ENCODE peak calls at places on chromosomes 12 and 14, in ten cellular contexts. J is CD8-positive, alpha-beta memory T cell; V is heart right ventricle; F is fibroblast of pulmonary artery; O is activated T-cell treated with anti-CD3 and anti-CD28 coated beads, Interleukin-2, amount 50 U/mL, for 72 hours; I is KG1; K is NCI-H748 treated with DMSO at 0.1 percent for 48 hours; R is neural crest cell; X is ELR; E is AG08396. U is an unnamed sample.

GRCh38 chr12:6072302-6072752 is 52.1 kb downstream of the VWF start:
- DNase-seq in J (no peak), V (peak; percentile 71), F (peak; percentile 96), O (no peak), I (no peak), K (no peak), R (no peak), X (peak; percentile 48), E (no peak), U (no peak)

GRCh38 chr12:112275211-112275610 is 107.0 kb downstream of the HECTD4 start:
- DNase-seq in J (no peak), V (no peak), F (no peak), O (no peak), I (no peak), K (no peak), R (no peak), X (no peak), E (no peak), U (no peak)

GRCh38 chr14:24688030-24688658 is 54.2 kb upstream of the GZMB start:
- DNase-seq in J (no peak), V (no peak), F (no peak), O (no peak), I (no peak), K (no peak), R (no peak), X (no peak), E (no peak), U (no peak)

GRCh38 chr14:75101491-75101890 is 25.4 kb downstream of the NEK9 start:
- DNase-seq in J (no peak), V (no peak), F (no peak), O (no peak), I (no peak), K (no peak), R (no peak), X (no peak), E (no peak), U (no peak)

GRCh38 chr12:2582631-2583616 is 211.8 kb upstream of the FKBP4 start:
- DNase-seq in J (peak; percentile 8), V (peak; percentile 58), F (peak; percentile 43), O (peak; percentile 81), I (peak; percentile 35), K (peak; percentile 15), R (peak; percentile 76), X (peak; percentile 63), E (peak; percentile 88), U (peak; percentile 11)

GRCh38 chr14:104559043-104559768 is 20.4 kb upstream of the C14orf180 start:
- DNase-seq in J (no peak), V (no peak), F (no peak), O (no peak), I (no peak), K (no peak), R (no peak), X (no peak), E (no peak), U (no peak)

GRCh38 chr12:113232787-113233585 is 11.7 kb downstream of the TPCN1 start:
- DNase-seq in J (peak; percentile 50), V (peak; percentile 57), F (no peak), O (peak; percentile 65), I (no peak), K (peak; percentile 59), R (no peak), X (no peak), E (no peak), U (peak; percentile 49)

GRCh38 chr12:131928080-131928764 is 854 bp upstream of the PUS1 start:
- DNase-seq in J (no peak), V (no peak), F (peak; percentile 22), O (no peak), I (no peak), K (no peak), R (no peak), X (peak; percentile 58), E (no peak), U (no peak)

GRCh38 chr14:101591121-101591520 is 29.8 kb downstream of the DIO3 start:
- DNase-seq in J (no peak), V (no peak), F (no peak), O (no peak), I (no peak), K (no peak), R (no peak), X (no peak), E (no peak), U (no peak)

GRCh38 chr12:57126561-57126960 is 1.7 kb upstream of the LRP1 start:
- DNase-seq in J (no peak), V (no peak), F (no peak), O (no peak), I (no peak), K (no peak), R (no peak), X (no peak), E (no peak), U (no peak)

GRCh38 chr14:95901014-95901413 is 24.4 kb downstream of the TUNAR start:
- DNase-seq in J (no peak), V (no peak), F (no peak), O (no peak), I (no peak), K (no peak), R (no peak), X (peak; percentile 84), E (peak; percentile 46), U (no peak)

GRCh38 chr14:90795744-90796143 is 20.5 kb downstream of the TTC7B start:
- DNase-seq in J (no peak), V (no peak), F (peak; percentile 81), O (no peak), I (no peak), K (no peak), R (no peak), X (peak; percentile 94), E (peak; percentile 73), U (no peak)

GRCh38 chr12:107998863-107999262 is 130.2 kb upstream of the WSCD2 start:
- DNase-seq in J (no peak), V (no peak), F (no peak), O (no peak), I (no peak), K (no peak), R (no peak), X (no peak), E (no peak), U (no peak)

GRCh38 chr14:33364536-33364935 is 425.9 kb downstream of the NPAS3 start:
- DNase-seq in J (no peak), V (no peak), F (no peak), O (no peak), I (no peak), K (no peak), R (no peak), X (no peak), E (no peak), U (no peak)

GRCh38 chr14:35402323-35403084 is 2.0 kb downstream of the NFKBIA start:
- DNase-seq in J (no peak), V (no peak), F (peak; percentile 29), O (peak; percentile 64), I (no peak), K (no peak), R (no peak), X (peak; percentile 55), E (no peak), U (peak; percentile 31)

GRCh38 chr12:15710860-15711510 is 78.2 kb downstream of the EPS8 start:
- DNase-seq in J (no peak), V (no peak), F (no peak), O (no peak), I (no peak), K (no peak), R (no peak), X (no peak), E (no peak), U (no peak)

GRCh38 chr14:72666610-72667009 is 227.3 kb downstream of the DPF3 start:
- DNase-seq in J (no peak), V (no peak), F (peak; percentile 68), O (no peak), I (no peak), K (no peak), R (no peak), X (peak; percentile 97), E (peak; percentile 39), U (no peak)

GRCh38 chr12:122293081-122293480 is 26.8 kb upstream of the VPS33A start:
- DNase-seq in J (no peak), V (no peak), F (no peak), O (no peak), I (no peak), K (no peak), R (no peak), X (peak; percentile 32), E (no peak), U (no peak)

GRCh38 chr14:60594077-60594476 is 55.2 kb downstream of the SIX1 start:
- DNase-seq in J (no peak), V (no peak), F (no peak), O (no peak), I (no peak), K (no peak), R (no peak), X (no peak), E (no peak), U (no peak)

GRCh38 chr12:64066776-64067175 is 155.3 kb downstream of the KICS2 start:
- DNase-seq in J (no peak), V (no peak), F (no peak), O (no peak), I (no peak), K (no peak), R (no peak), X (no peak), E (no peak), U (no peak)

GRCh38 chr14:100438678-100439592 is 115.8 kb downstream of the SLC25A47 start:
- DNase-seq in J (no peak), V (no peak), F (peak; percentile 68), O (peak; percentile 67), I (no peak), K (no peak), R (no peak), X (peak; percentile 94), E (peak; percentile 73), U (no peak)

GRCh38 chr14:101600891-101601602 is 39.8 kb downstream of the DIO3 start:
- DNase-seq in J (no peak), V (no peak), F (no peak), O (no peak), I (no peak), K (no peak), R (no peak), X (no peak), E (no peak), U (no peak)

GRCh38 chr14:74932401-74932901 is 9.4 kb upstream of the RPS6KL1 start:
- DNase-seq in J (no peak), V (no peak), F (peak; percentile 59), O (no peak), I (peak; percentile 27), K (no peak), R (no peak), X (peak; percentile 20), E (no peak), U (no peak)

GRCh38 chr12:94795053-94795452 is 144.7 kb upstream of the TMCC3 start:
- DNase-seq in J (no peak), V (no peak), F (no peak), O (no peak), I (no peak), K (no peak), R (no peak), X (no peak), E (no peak), U (no peak)

GRCh38 chr12:14774944-14775651 is 28.2 kb downstream of the WBP11 start:
- DNase-seq in J (no peak), V (peak; percentile 46), F (peak; percentile 74), O (peak; percentile 42), I (no peak), K (no peak), R (no peak), X (peak; percentile 65), E (peak; percentile 32), U (peak; percentile 25)

GRCh38 chr12:125243811-125244210 is 178.6 kb downstream of the AACS start:
- DNase-seq in J (no peak), V (no peak), F (no peak), O (no peak), I (no peak), K (no peak), R (peak; percentile 11), X (no peak), E (no peak), U (no peak)

GRCh38 chr12:115511971-115512370 is 765.5 kb downstream of the MED13L start:
- DNase-seq in J (no peak), V (no peak), F (no peak), O (no peak), I (no peak), K (no peak), R (no peak), X (no peak), E (no peak), U (no peak)

GRCh38 chr14:52279405-52279804 is 11.9 kb downstream of the PTGDR start:
- DNase-seq in J (no peak), V (peak; percentile 27), F (peak; percentile 68), O (no peak), I (no peak), K (no peak), R (no peak), X (peak; percentile 47), E (peak; percentile 34), U (no peak)